ENCODE peak calls at places on chromosomes 7 and 10, in ten cellular contexts. D is spleen, C is Panc1, H is GM12878, N is stomach, G is SK-N-SH, Y is HepG2, I is H1, R is GM23338, Z is HCT116. S is an unnamed sample.

GRCh38 chr10:85598646-85599045 is 767.9 kb downstream of the GRID1 start:
- DNase-seq in R (no peak), G (no peak), D (no peak), Z (no peak), I (no peak), H (no peak), C (no peak), Y (no peak), N (no peak), S (peak)

GRCh38 chr10:133590970-133591359 is 25.6 kb upstream of the SYCE1 start:
- DNase-seq in N (no peak), Y (no peak), Z (no peak), I (no peak), D (no peak), G (no peak), H (no peak), C (no peak), R (no peak), S (no peak)

GRCh38 chr7:9761224-9761623 is 1212.4 kb upstream of the PHF14 start:
- DNase-seq in I (no peak), C (no peak), H (no peak), G (no peak), Y (no peak), Z (no peak), R (no peak), N (no peak), D (no peak), S (no peak)

GRCh38 chr7:131904750-131905327 is 348.4 kb upstream of the PODXL start:
- DNase-seq in N (no peak), R (peak), Y (no peak), I (no peak), H (no peak), G (no peak), C (no peak), D (no peak), Z (no peak), S (no peak)

GRCh38 chr10:124157286-124157685 is 63.9 kb upstream of the CHST15 start:
- DNase-seq in H (no peak), Y (no peak), G (no peak), R (no peak), C (no peak), D (peak), Z (no peak), N (peak), I (no peak), S (no peak)

GRCh38 chr7:37234928-37235327 is 213.7 kb downstream of the ELMO1 start:
- DNase-seq in N (no peak), C (no peak), I (no peak), Z (peak), D (no peak), G (peak), R (peak), Y (peak), H (no peak), S (no peak)

GRCh38 chr10:113475381-113475807 is 77.5 kb upstream of the HABP2 start:
- DNase-seq in C (no peak), Y (no peak), G (no peak), H (no peak), N (no peak), D (no peak), Z (no peak), I (no peak), R (no peak), S (no peak)

GRCh38 chr7:159205833-159206232 is 61.2 kb upstream of the VIPR2 start:
- DNase-seq in G (no peak), N (no peak), H (no peak), I (no peak), Y (no peak), C (no peak), Z (no peak), R (no peak), D (no peak), S (no peak)

GRCh38 chr10:52229271-52229931 is 84.7 kb upstream of the DKK1 start:
- DNase-seq in C (no peak), N (no peak), Y (no peak), H (no peak), G (no peak), Z (no peak), R (no peak), D (no peak), I (no peak), S (no peak)

GRCh38 chr10:23095404-23095965 is at the start of gene MSRB2:
- DNase-seq in H (peak), C (peak), Z (peak), R (peak), D (peak), G (peak), I (peak), Y (peak), N (peak), S (peak)

GRCh38 chr7:108001759-108002725 is 919 bp downstream of the LAMB1 start:
- DNase-seq in Y (no peak), C (no peak), H (no peak), I (no peak), N (no peak), R (peak), G (peak), D (no peak), Z (no peak), S (no peak)

GRCh38 chr7:107998660-107999480 is 4.1 kb downstream of the LAMB1 start:
- DNase-seq in H (no peak), R (no peak), G (no peak), Z (no peak), Y (no peak), C (no peak), N (no peak), I (no peak), D (no peak), S (no peak)

GRCh38 chr7:107999814-108000560 is 3.0 kb downstream of the LAMB1 start:
- DNase-seq in H (no peak), N (no peak), Y (no peak), C (no peak), R (peak), I (no peak), G (no peak), D (no peak), Z (no peak), S (no peak)

GRCh38 chr7:108002726-108003590 is at the start of gene LAMB1:
- DNase-seq in I (no peak), G (peak), Y (peak), R (peak), C (no peak), H (no peak), D (peak), Z (no peak), N (peak), S (no peak)

DNA sequence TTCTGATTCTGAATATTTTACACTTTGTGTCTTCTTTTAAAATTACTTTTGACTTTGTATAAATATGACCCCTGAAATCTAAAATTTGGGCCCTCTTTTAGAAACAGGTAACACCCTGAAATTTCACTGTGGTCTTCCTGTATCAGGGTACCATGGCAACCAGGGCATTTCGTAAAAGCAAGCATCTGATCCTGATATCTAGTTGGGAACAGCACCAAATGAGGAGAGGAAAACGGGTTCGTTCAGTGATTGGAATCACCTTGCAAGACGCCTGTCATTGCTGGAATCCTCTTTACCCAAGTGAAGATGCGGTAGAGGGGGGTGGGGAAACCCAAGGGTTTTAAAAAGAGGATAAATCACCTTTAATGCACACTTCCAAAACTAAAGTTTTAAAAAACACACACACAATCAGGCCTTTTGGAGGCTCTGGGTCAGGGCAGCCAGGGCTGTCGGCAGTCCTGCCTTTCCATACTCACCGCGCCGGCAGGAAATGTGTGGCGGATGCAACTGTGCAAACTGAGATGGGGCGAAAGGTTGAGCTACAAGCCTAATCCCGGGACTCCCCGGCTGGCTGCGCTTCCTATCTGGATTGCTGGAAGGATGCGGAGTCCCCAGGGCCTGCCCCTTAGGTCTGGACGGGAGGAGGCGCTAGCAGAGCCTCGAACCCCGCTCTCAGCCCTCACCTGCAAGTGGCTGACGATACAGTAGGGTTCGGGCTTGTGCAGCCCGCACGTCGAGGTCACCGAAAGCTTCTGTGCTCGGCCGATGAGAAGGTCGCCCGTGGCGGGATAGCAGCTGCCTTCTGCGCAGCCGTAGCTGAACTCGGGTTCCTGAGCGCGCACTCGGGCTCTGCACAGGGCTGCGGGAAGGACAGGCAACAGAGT is 1.8 kb downstream of the LAMB1 start:
- DNase-seq in Z (no peak), Y (no peak), R (peak), C (no peak), G (peak), N (peak), D (no peak), I (peak), H (no peak), S (no peak)
- TF ChIP-seq POLR2AphosphoS5 in Z (no peak), Y (no peak), R (no peak), C (no peak), G (no peak), N (no peak), D (peak), I (no peak), H (no peak), S (no peak)

GRCh38 chr7:103343758-103344452 is 662 bp downstream of the DNAJC2 start:
- DNase-seq in R (peak), G (peak), N (no peak), H (no peak), I (no peak), C (no peak), Y (peak), Z (no peak), D (peak), S (no peak)

GRCh38 chr7:103344453-103345149 is at the start of gene DNAJC2:
- DNase-seq in C (peak), H (peak), G (peak), N (peak), R (peak), I (peak), Z (peak), Y (peak), D (peak), S (peak)

GRCh38 chr7:103347507-103348267 is at the start of gene PSMC2:
- DNase-seq in N (peak), I (peak), C (peak), Y (peak), G (peak), H (peak), D (peak), Z (peak), R (peak), S (peak)

GRCh38 chr7:103348452-103348851 is 1.0 kb downstream of the PSMC2 start:
- DNase-seq in N (no peak), C (no peak), R (no peak), G (no peak), Z (no peak), Y (no peak), D (no peak), H (no peak), I (no peak), S (no peak)

GRCh38 chr7:103348959-103349358 is 1.5 kb downstream of the PSMC2 start:
- DNase-seq in D (no peak), I (no peak), Z (no peak), G (no peak), H (no peak), N (no peak), Y (no peak), C (no peak), R (no peak), S (no peak)
- H3K4me3 ChIP-seq in D (peak), I (peak), Z (peak), G (peak), H (peak), N (peak), Y (peak), C (peak), R (peak), S (peak)

DNA sequence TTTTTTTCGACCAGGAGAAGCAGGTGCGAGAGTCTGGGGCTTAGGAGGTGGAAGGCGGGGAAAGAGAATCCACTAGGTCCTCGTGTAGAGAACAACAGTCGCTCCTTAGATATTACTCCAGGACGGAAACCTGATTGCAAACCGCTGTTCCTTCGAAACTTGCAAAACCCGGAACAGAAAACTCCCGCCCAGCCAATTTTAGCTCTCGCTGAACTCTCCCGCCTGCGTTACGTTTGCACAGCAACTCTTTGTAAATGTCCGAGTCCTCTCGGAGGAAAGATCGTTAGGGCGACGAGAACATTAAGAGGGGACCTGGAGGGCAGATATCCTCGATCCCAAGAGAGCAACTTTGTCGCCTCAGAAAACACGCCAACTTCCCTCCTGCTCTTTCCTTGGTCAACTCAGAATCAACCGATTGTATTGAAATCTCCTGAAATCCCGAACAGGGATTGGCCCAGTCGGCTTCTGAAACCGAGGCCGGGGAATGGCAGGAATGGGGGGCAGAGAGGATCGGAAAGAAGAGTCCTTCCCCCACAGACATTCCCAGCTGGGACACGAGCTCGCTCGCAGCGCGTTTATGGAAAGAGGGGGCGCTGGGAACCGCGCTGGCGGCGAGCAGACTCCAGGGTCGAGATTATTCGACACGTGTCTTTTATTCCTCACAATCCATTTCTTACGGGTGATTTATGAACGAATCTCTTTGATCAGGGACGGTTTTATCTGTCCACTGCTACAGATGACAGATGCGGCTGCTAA is 9.9 kb downstream of the TWIST1 start:
- DNase-seq in N (no peak), Z (no peak), G (peak), Y (no peak), C (no peak), H (no peak), I (no peak), D (no peak), R (peak), S (peak)
- TF ChIP-seq POLR2AphosphoS5 in N (no peak), Z (no peak), G (peak), Y (no peak), C (no peak), H (no peak), I (no peak), D (no peak), R (no peak), S (no peak)

GRCh38 chr10:98248018-98248417 is 20.0 kb downstream of the LOXL4 start:
- DNase-seq in G (no peak), H (no peak), D (no peak), I (no peak), Y (no peak), C (no peak), Z (no peak), N (no peak), R (no peak), S (no peak)
- H3K4me3 ChIP-seq in G (no peak), H (no peak), D (no peak), I (no peak), Y (no peak), C (no peak), Z (no peak), N (no peak), R (no peak), S (no peak)

S was measured in suprapubic skin.